ENCODE peak calls at places on chromosomes 11 and 22, in eight cellular contexts. C, D, Q, H, V, O, A and M are unnamed samples.
A peak's percentile ranks its signal among the peaks of the same experiment; 100 is the strongest.

GRCh38 chr11:20367313-20367948 is 3.9 kb downstream of the HTATIP2 start:
- DNase-seq in O (no peak), C (no peak), H (peak; percentile 65), A (peak; percentile 21), D (no peak), V (no peak), Q (peak; percentile 93), M (no peak)

GRCh38 chr11:67264886-67265632 is 1.2 kb upstream of the GRK2 start:
- DNase-seq in C (peak; percentile 31), D (no peak), O (no peak), H (no peak), Q (no peak), A (no peak), V (no peak), M (peak; percentile 27)

GRCh38 chr11:62543680-62544444 is 2.7 kb downstream of the AHNAK start:
- DNase-seq in D (no peak), C (no peak), A (no peak), Q (peak; percentile 29), V (no peak), O (no peak), H (no peak), M (no peak)

GRCh38 chr22:31901388-31902137 is 42.8 kb upstream of the YWHAH start:
- DNase-seq in D (no peak), H (peak; percentile 51), C (no peak), Q (no peak), V (no peak), O (no peak), A (no peak), M (no peak)

GRCh38 chr11:133955091-133955846 is 1.5 kb downstream of the IGSF9B start:
- DNase-seq in O (peak; percentile 79), H (no peak), D (no peak), C (peak; percentile 74), A (no peak), V (peak; percentile 81), Q (no peak), M (peak; percentile 81)

GRCh38 chr11:57483570-57483934 is 23.2 kb downstream of the RTN4RL2 start:
- DNase-seq in D (no peak), H (no peak), O (no peak), V (no peak), C (no peak), Q (no peak), A (no peak), M (no peak)

GRCh38 chr11:134566311-134566710 is 154.3 kb upstream of the B3GAT1 start:
- DNase-seq in C (no peak), H (no peak), V (no peak), D (no peak), O (no peak), Q (no peak), A (no peak), M (no peak)

GRCh38 chr11:134411887-134412507 is at the start of gene B3GAT1:
- DNase-seq in D (no peak), Q (no peak), C (no peak), V (peak; percentile 86), O (no peak), A (no peak), H (peak; percentile 66), M (no peak)

GRCh38 chr22:43346521-43346929 is 3.4 kb upstream of the SCUBE1 start:
- DNase-seq in O (peak; percentile 67), V (peak; percentile 73), H (peak; percentile 57), C (peak; percentile 85), Q (peak; percentile 50), A (peak; percentile 63), D (peak; percentile 87), M (no peak)

GRCh38 chr11:60900673-60901404 is 5.5 kb downstream of the PRPF19 start:
- DNase-seq in D (no peak), Q (no peak), V (no peak), H (no peak), O (no peak), C (no peak), A (no peak), M (no peak)
- TF ChIP-seq CTCF in D (no peak), Q (no peak), V (no peak), H (no peak), O (no peak), C (no peak), A (no peak), M (no peak)

GRCh38 chr11:112210890-112211289 is 15.3 kb upstream of the PTS start:
- DNase-seq in O (no peak), Q (no peak), H (no peak), C (no peak), A (no peak), D (no peak), V (no peak), M (no peak)
- H3K4me1 ChIP-seq in O (peaks cover 10% of the 10 kb centered on the region), Q (peaks cover 13% of the 10 kb centered on the region), H (no peaks in the 10 kb centered on the region), C (no peaks in the 10 kb centered on the region), A (no peaks in the 10 kb centered on the region), D (no peaks in the 10 kb centered on the region), V (no peaks in the 10 kb centered on the region), M (no peaks in the 10 kb centered on the region)

DNA sequence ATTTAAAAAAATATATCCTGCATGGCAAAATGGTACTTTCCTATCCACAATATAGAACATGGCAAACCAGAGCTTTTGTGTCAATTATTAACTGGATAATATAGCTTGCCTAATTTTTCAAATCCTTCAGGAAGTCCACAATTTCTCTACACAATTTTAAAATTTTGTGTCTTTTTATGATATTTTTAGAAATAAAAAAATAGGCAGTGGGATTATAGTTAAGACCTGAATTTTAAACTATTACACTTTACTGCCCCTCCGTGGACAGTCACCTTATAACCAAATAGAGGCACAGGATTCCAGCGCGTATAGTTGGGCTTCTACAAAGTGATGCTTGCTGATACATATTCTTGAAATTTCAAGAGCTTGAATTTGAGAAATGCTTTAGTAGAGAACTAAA is 2.1 kb upstream of the DMC1 start:
- DNase-seq in Q (peak; percentile 61), V (peak; percentile 30), C (no peak), D (no peak), H (peak; percentile 35), O (no peak), A (peak; percentile 62), M (no peak)
- TF ChIP-seq CTCF in Q (peak; percentile 64), V (peak; percentile 56), C (peak; percentile 45), D (peak; percentile 76), H (peak; percentile 44), O (peak; percentile 64), A (peak; percentile 44), M (peak; percentile 63)

DNA sequence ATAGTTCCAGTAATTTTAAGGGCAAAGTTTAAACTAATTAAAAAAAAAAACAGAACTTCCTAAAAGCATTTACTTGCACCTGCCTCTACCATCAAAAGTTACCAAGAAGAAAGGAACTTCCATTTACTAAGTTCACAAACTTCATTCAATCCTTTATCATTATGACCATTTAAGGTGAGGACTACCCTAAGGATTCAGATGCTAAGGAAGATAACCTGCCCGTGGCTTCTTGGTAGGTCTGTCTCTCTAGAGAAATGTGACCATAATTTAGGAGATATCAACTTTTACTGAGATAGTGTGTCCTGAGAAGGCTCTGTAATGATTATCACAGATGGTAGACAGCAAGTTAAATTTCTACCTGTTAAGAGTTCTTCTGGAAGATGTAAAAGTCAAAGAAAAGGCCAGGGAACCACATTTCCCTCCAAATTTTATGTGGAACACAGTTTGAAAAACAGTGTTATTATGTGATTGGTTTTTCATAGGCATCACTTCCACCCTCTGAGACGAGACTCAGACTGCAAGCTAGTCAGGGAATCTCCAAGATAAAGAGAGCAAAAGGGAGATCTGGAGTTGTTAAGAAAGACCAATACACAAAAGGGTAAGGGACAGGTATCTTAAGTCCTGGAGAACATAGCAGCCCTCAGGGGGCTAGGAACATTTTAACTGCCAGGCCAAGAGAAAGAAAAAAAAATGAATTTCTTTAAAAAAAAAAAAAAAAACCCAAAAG is 44.9 kb downstream of the CELF1 start:
- DNase-seq in Q (no peak), V (no peak), O (no peak), C (no peak), H (peak; percentile 36), A (no peak), D (no peak), M (no peak)
- H3K4me1 ChIP-seq in Q (peaks cover 9% of the 10 kb centered on the region), V (peaks cover 30% of the 10 kb centered on the region), O (peaks cover 69% of the 10 kb centered on the region), C (peaks cover 77% of the 10 kb centered on the region), H (peaks cover 57% of the 10 kb centered on the region), A (peaks cover 40% of the 10 kb centered on the region), D (peaks cover 19% of the 10 kb centered on the region), M (peaks cover 57% of the 10 kb centered on the region)

GRCh38 chr11:121715395-121715794 is 262.6 kb upstream of the SORL1-AS1 start:
- DNase-seq in O (no peak), A (no peak), D (no peak), V (no peak), H (no peak), Q (no peak), C (no peak), M (no peak)
- TF ChIP-seq CTCF in O (no peak), A (no peak), D (no peak), V (no peak), H (no peak), Q (no peak), C (no peak), M (no peak)

GRCh38 chr22:38202437-38203089 is 769 bp downstream of the MAFF start:
- DNase-seq in C (peak; percentile 94), Q (peak; percentile 76), D (peak; percentile 43), O (peak; percentile 89), V (peak; percentile 76), H (peak; percentile 70), A (peak; percentile 89), M (peak; percentile 89)

GRCh38 chr22:38205261-38206128 is 3.7 kb downstream of the MAFF start:
- DNase-seq in O (peak; percentile 83), V (no peak), Q (no peak), A (peak; percentile 79), C (peak; percentile 72), H (no peak), D (peak; percentile 23), M (peak; percentile 87)

GRCh38 chr22:38203855-38204497 is 2.2 kb downstream of the MAFF start:
- DNase-seq in H (no peak), O (no peak), C (no peak), Q (peak; percentile 40), V (no peak), D (no peak), A (no peak), M (no peak)

GRCh38 chr22:38203090-38203810 is 1.5 kb downstream of the MAFF start:
- DNase-seq in C (peak; percentile 87), H (no peak), O (no peak), A (no peak), D (peak; percentile 75), Q (peak; percentile 60), V (peak; percentile 50), M (no peak)

DNA sequence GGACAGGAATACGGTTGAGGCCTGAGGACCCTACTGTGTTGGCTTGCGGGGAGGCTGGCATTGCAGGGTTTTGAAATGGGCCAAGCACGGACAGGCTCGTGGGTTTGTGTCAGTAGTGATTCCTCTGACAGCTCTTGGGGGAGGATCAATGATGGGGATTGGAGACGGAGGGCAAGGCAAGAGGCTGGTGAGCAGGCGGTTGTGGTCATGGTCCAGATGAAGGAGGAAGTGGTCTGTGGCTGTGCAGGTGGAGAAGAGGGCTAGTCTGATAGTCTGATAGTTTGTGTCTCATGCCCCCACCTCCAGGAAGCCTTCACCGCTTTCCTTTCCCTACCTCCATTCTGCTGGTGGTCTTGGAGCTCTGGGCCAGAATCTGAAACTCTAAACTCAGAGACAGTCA is 3.0 kb downstream of the MAFF start:
- DNase-seq in Q (no peak), V (no peak), H (no peak), O (no peak), A (no peak), D (no peak), C (no peak), M (no peak)
- H3K4me1 ChIP-seq in Q (peaks cover 14% of the 10 kb centered on the region), V (no peaks in the 10 kb centered on the region), H (peaks cover 4% of the 10 kb centered on the region), O (peaks cover 45% of the 10 kb centered on the region), A (peaks cover 29% of the 10 kb centered on the region), D (no peaks in the 10 kb centered on the region), C (peaks cover 57% of the 10 kb centered on the region), M (peaks cover 11% of the 10 kb centered on the region)